ENCODE peak calls at places on chromosomes 4 and X, in nine cellular contexts. U is WERI-Rb-1, N is stomach, E is dorsolateral prefrontal cortex, M is B cell, Z is neural progenitor cell, B is heart left ventricle, G is iris pigment epithelial cell, P is left cardiac atrium. L is an unnamed sample.

GRCh38 chrX:53279296-53280237 is 1.8 kb downstream of the IQSEC2 start:
- DNase-seq in P (no peak), U (no peak), E (no peak), N (no peak), G (no peak), M (peak; percentile 20), B (no peak), Z (no peak), L (peak; percentile 42)

GRCh38 chr4:106195435-106195950 is 120.5 kb downstream of the TBCK start:
- DNase-seq in U (no peak), B (no peak), M (no peak), G (no peak), Z (peak; percentile 11), E (no peak), P (no peak), N (no peak), L (no peak)

GRCh38 chr4:48268956-48269860 is at the start of gene TEC:
- DNase-seq in N (peak; percentile 56), U (peak; percentile 63), G (peak; percentile 26), P (peak; percentile 71), E (peak; percentile 41), B (peak; percentile 62), M (peak; percentile 64), Z (peak; percentile 56), L (peak; percentile 29)

GRCh38 chr4:4859010-4859798 is at the start of gene MSX1:
- DNase-seq in P (peak; percentile 90), G (peak; percentile 89), B (peak; percentile 92), E (peak; percentile 87), M (peak; percentile 65), Z (peak; percentile 96), U (peak; percentile 92), N (peak; percentile 87), L (peak; percentile 93)

GRCh38 chr4:15444879-15445576 is 17.2 kb downstream of the C1QTNF7 start:
- DNase-seq in M (no peak), E (no peak), Z (no peak), U (no peak), N (no peak), G (no peak), B (no peak), P (no peak), L (no peak)

GRCh38 chr4:2825184-2825506 is 18.5 kb upstream of the ADD1 start:
- DNase-seq in Z (no peak), U (no peak), G (no peak), E (peak; percentile 37), B (no peak), N (no peak), M (no peak), P (peak; percentile 7), L (no peak)

GRCh38 chr4:55358668-55359067 is 12.6 kb downstream of the SRD5A3 start:
- DNase-seq in E (no peak), Z (no peak), N (no peak), B (no peak), M (peak; percentile 8), P (no peak), U (no peak), G (peak; percentile 88), L (no peak)

GRCh38 chrX:153670748-153671588 is 2.6 kb downstream of the PNCK start:
- DNase-seq in M (no peak), G (no peak), E (no peak), Z (no peak), B (no peak), P (no peak), N (no peak), U (no peak), L (no peak)

GRCh38 chrX:155313766-155314165 is 20.6 kb downstream of the CLIC2 start:
- DNase-seq in M (no peak), Z (no peak), N (no peak), U (peak; percentile 14), P (no peak), G (peak; percentile 3), E (no peak), B (no peak), L (no peak)

GRCh38 chr4:76365636-76366035 is 55.3 kb downstream of the CCDC158 start:
- DNase-seq in M (no peak), N (no peak), Z (no peak), E (no peak), G (no peak), B (no peak), P (no peak), U (no peak), L (no peak)